ENCODE peak calls at places on chromosomes 3 and 15, in six cellular contexts. One of them, this sample, is unnamed.

GRCh38 chr3:53495518-53496501 is 1.4 kb downstream of the CACNA1D start:
- DNase-seq in NB4: no peak
- DNase-seq in cardiac muscle cell: peak; percentile 46
- DNase-seq in ovary: peak; percentile 22
- DNase-seq in IMR-90: no peak
- DNase-seq in fibroblast of pulmonary artery: no peak
- DNase-seq in this sample: no peak

GRCh38 chr15:75606711-75607684 is 18.5 kb downstream of the SNUPN start:
- DNase-seq in fibroblast of pulmonary artery: no peak
- DNase-seq in ovary: no peak
- DNase-seq in IMR-90: peak; percentile 51
- DNase-seq in NB4: peak; percentile 36
- DNase-seq in cardiac muscle cell: no peak
- DNase-seq in this sample: no peak

GRCh38 chr3:53030864-53031445 is 14.9 kb downstream of the SFMBT1 start:
- DNase-seq in ovary: no peak
- DNase-seq in fibroblast of pulmonary artery: no peak
- DNase-seq in cardiac muscle cell: no peak
- DNase-seq in IMR-90: no peak
- DNase-seq in NB4: no peak
- DNase-seq in this sample: no peak

GRCh38 chr15:60038111-60038521 is 34.0 kb downstream of the FOXB1 start:
- DNase-seq in fibroblast of pulmonary artery: no peak
- DNase-seq in IMR-90: no peak
- DNase-seq in cardiac muscle cell: no peak
- DNase-seq in NB4: no peak
- DNase-seq in ovary: no peak
- DNase-seq in this sample: no peak

GRCh38 chr3:6825527-6825926 is 35.4 kb upstream of the GRM7 start:
- DNase-seq in cardiac muscle cell: no peak
- DNase-seq in IMR-90: no peak
- DNase-seq in fibroblast of pulmonary artery: no peak
- DNase-seq in NB4: no peak
- DNase-seq in ovary: no peak
- DNase-seq in this sample: no peak

GRCh38 chr15:72706266-72706665 is 20.3 kb downstream of the BBS4 start:
- DNase-seq in IMR-90: peak; percentile 59
- DNase-seq in fibroblast of pulmonary artery: no peak
- DNase-seq in ovary: no peak
- DNase-seq in cardiac muscle cell: no peak
- DNase-seq in NB4: peak; percentile 12
- DNase-seq in this sample: no peak

GRCh38 chr15:67869700-67870099 is 29.9 kb upstream of the RNU6-1 start:
- DNase-seq in ovary: no peak
- DNase-seq in cardiac muscle cell: no peak
- DNase-seq in fibroblast of pulmonary artery: no peak
- DNase-seq in NB4: no peak
- DNase-seq in IMR-90: no peak
- DNase-seq in this sample: no peak

GRCh38 chr3:51333021-51333420 is 52.1 kb upstream of the MANF start:
- DNase-seq in ovary: no peak
- DNase-seq in cardiac muscle cell: no peak
- DNase-seq in NB4: no peak
- DNase-seq in IMR-90: no peak
- DNase-seq in fibroblast of pulmonary artery: no peak
- DNase-seq in this sample: no peak

GRCh38 chr3:98518816-98519215 is 3.9 kb downstream of the CLDND1 start:
- DNase-seq in ovary: no peak
- DNase-seq in IMR-90: no peak
- DNase-seq in cardiac muscle cell: no peak
- DNase-seq in NB4: no peak
- DNase-seq in fibroblast of pulmonary artery: no peak
- DNase-seq in this sample: no peak

GRCh38 chr3:9036327-9037112 is 73.2 kb upstream of the RAD18 start:
- DNase-seq in fibroblast of pulmonary artery: peak; percentile 85
- DNase-seq in NB4: no peak
- DNase-seq in ovary: peak; percentile 91
- DNase-seq in cardiac muscle cell: peak; percentile 11
- DNase-seq in IMR-90: peak; percentile 9
- DNase-seq in this sample: peak; percentile 75

GRCh38 chr3:50405249-50405648 is 45.9 kb upstream of the TMEM115 start:
- DNase-seq in fibroblast of pulmonary artery: peak; percentile 23
- DNase-seq in cardiac muscle cell: peak; percentile 86
- DNase-seq in ovary: no peak
- DNase-seq in IMR-90: peak; percentile 10
- DNase-seq in NB4: peak; percentile 45
- DNase-seq in this sample: peak; percentile 8

GRCh38 chr15:74727727-74728126 is 2.4 kb upstream of the CYP1A1 start:
- DNase-seq in ovary: no peak
- DNase-seq in cardiac muscle cell: peak; percentile 23
- DNase-seq in fibroblast of pulmonary artery: no peak
- DNase-seq in NB4: no peak
- DNase-seq in IMR-90: no peak
- DNase-seq in this sample: no peak

GRCh38 chr15:53256043-53256442 is 465.9 kb upstream of the ONECUT1 start:
- DNase-seq in fibroblast of pulmonary artery: no peak
- DNase-seq in IMR-90: no peak
- DNase-seq in cardiac muscle cell: no peak
- DNase-seq in ovary: no peak
- DNase-seq in NB4: no peak
- DNase-seq in this sample: no peak

GRCh38 chr3:39180183-39180545 is 12.2 kb downstream of the XIRP1 start:
- DNase-seq in fibroblast of pulmonary artery: no peak
- DNase-seq in ovary: no peak
- DNase-seq in NB4: no peak
- DNase-seq in cardiac muscle cell: no peak
- DNase-seq in IMR-90: no peak
- DNase-seq in this sample: no peak

GRCh38 chr3:39177708-39178332 is 14.6 kb downstream of the XIRP1 start:
- DNase-seq in cardiac muscle cell: peak; percentile 67
- DNase-seq in ovary: peak; percentile 87
- DNase-seq in fibroblast of pulmonary artery: peak; percentile 99
- DNase-seq in IMR-90: peak; percentile 97
- DNase-seq in NB4: peak; percentile 78
- DNase-seq in this sample: peak; percentile 99

GRCh38 chr3:39180546-39181346 is 11.6 kb downstream of the XIRP1 start:
- DNase-seq in cardiac muscle cell: peak; percentile 97
- DNase-seq in fibroblast of pulmonary artery: peak; percentile 85
- DNase-seq in NB4: peak; percentile 83
- DNase-seq in ovary: peak; percentile 92
- DNase-seq in IMR-90: peak; percentile 54
- DNase-seq in this sample: peak; percentile 92

GRCh38 chr3:39176025-39176714 is 16.2 kb downstream of the XIRP1 start:
- DNase-seq in NB4: no peak
- DNase-seq in IMR-90: no peak
- DNase-seq in ovary: no peak
- DNase-seq in cardiac muscle cell: no peak
- DNase-seq in fibroblast of pulmonary artery: no peak
- DNase-seq in this sample: no peak

DNA sequence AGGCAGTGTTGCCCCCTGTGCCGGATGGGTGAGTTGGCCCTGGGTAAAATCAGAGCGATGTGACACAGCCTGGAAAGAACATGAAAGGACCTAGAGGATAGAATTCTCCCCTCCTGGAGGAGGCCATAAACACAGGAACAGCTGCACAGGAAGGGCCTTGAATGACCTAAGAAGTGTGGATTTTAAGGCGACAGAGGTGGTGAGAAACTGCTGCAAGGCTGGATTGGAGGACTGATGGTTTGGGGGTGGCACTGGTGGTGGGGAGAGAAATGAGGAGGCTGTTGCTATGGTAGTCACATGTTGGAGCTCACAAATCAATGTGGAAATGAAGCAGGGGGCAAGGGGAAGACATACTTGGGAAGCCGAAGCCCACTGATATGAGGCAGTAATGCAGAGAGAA is 13.8 kb downstream of the XIRP1 start:
- DNase-seq in ovary: no peak
- DNase-seq in fibroblast of pulmonary artery: peak; percentile 63
- DNase-seq in cardiac muscle cell: no peak
- DNase-seq in NB4: no peak
- DNase-seq in IMR-90: peak; percentile 77
- DNase-seq in this sample: peak; percentile 62
- H3K4me3 ChIP-seq in ovary: no peak overlapping the region
- H3K4me3 ChIP-seq in fibroblast of pulmonary artery: peak overlapping the region; percentile 41
- H3K4me3 ChIP-seq in cardiac muscle cell: peak overlapping the region; percentile 29
- H3K4me3 ChIP-seq in NB4: peak overlapping the region; percentile 56
- H3K4me3 ChIP-seq in IMR-90: no peak overlapping the region
- H3K4me3 ChIP-seq in this sample: no peak overlapping the region

DNA sequence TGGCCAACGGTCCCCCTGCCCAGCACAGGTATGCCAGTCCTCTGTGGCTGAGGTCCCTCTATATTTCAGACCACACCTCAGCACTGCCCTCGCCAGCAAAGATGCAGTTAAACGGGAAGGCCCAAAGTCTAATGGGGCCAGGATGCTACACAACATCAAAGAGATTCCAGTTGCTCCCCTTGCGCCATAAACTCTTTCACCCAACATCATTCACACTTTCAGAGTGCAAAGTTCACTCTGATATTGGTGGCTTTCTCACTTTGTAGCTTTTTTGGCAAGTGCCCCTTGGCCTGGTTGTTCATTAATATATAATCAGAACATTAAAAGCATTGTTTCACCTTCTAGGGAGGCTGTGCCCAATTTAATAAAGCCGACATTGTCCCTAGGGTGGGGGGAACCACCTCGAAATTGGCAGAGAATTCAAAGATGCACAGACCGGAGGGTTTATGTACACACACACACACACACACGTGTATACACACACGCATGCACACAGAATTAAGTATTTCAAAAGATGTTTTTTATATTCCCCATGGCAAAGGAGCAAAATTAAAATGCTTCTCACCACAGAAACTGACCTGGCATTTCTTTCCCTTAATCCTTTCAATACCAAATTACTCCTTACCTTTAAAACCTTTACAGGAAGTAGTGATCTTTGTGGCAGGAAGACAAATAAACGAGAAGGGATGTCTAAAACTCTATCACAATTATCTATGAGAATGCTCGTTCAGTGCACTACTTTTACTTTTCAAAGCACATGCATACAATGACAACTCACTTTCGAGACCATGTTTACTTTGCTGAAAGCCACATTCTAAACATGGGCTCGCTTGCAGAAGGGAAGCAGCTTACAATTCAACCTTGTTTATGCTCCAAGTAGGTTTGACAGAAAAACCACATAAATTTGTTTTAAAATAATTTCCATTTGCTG is 19.5 kb downstream of the LRIG1 start:
- DNase-seq in NB4: no peak
- DNase-seq in cardiac muscle cell: no peak
- DNase-seq in fibroblast of pulmonary artery: no peak
- DNase-seq in ovary: no peak
- DNase-seq in IMR-90: peak; percentile 90
- DNase-seq in this sample: no peak
- H3K4me3 ChIP-seq in NB4: no peak overlapping the region
- H3K4me3 ChIP-seq in cardiac muscle cell: no peak overlapping the region
- H3K4me3 ChIP-seq in fibroblast of pulmonary artery: no peak overlapping the region
- H3K4me3 ChIP-seq in ovary: no peak overlapping the region
- H3K4me3 ChIP-seq in IMR-90: no peak overlapping the region
- H3K4me3 ChIP-seq in this sample: no peak overlapping the region

GRCh38 chr3:186241910-186242821 is 119.9 kb downstream of the DGKG start:
- DNase-seq in NB4: peak; percentile 93
- DNase-seq in cardiac muscle cell: peak; percentile 67
- DNase-seq in ovary: no peak
- DNase-seq in fibroblast of pulmonary artery: peak; percentile 75
- DNase-seq in IMR-90: peak; percentile 82
- DNase-seq in this sample: peak; percentile 74
- H3K4me3 ChIP-seq in NB4: peak overlapping the region; percentile 56
- H3K4me3 ChIP-seq in cardiac muscle cell: no peak overlapping the region
- H3K4me3 ChIP-seq in ovary: no peak overlapping the region
- H3K4me3 ChIP-seq in fibroblast of pulmonary artery: peak overlapping the region; percentile 24
- H3K4me3 ChIP-seq in IMR-90: no peak overlapping the region
- H3K4me3 ChIP-seq in this sample: no peak overlapping the region

DNA sequence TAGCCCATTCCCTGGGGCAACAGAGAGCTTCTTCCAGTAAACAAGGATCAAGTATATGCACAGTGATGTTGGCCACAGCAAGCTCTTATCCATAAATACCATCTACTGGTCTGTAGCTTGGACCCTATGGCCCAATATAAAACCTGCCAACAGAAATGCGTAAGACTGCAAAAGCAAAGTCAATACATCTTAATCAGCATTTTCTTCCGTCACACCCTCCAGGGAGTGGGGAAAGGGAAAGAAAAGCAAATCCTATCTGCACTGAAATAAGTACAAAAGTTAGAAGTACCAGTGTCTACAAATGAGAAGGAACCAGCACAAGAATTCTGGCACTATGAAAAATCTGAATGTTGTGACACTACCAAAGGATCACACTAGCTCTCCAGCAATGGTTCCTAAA is 1082.2 kb downstream of the ZPLD1 start:
- DNase-seq in fibroblast of pulmonary artery: no peak
- DNase-seq in NB4: no peak
- DNase-seq in cardiac muscle cell: no peak
- DNase-seq in ovary: no peak
- DNase-seq in IMR-90: no peak
- DNase-seq in this sample: no peak
- H3K4me3 ChIP-seq in fibroblast of pulmonary artery: no peak overlapping the region
- H3K4me3 ChIP-seq in NB4: no peak overlapping the region
- H3K4me3 ChIP-seq in cardiac muscle cell: no peak overlapping the region
- H3K4me3 ChIP-seq in ovary: no peak overlapping the region
- H3K4me3 ChIP-seq in IMR-90: no peak overlapping the region
- H3K4me3 ChIP-seq in this sample: no peak overlapping the region

DNA sequence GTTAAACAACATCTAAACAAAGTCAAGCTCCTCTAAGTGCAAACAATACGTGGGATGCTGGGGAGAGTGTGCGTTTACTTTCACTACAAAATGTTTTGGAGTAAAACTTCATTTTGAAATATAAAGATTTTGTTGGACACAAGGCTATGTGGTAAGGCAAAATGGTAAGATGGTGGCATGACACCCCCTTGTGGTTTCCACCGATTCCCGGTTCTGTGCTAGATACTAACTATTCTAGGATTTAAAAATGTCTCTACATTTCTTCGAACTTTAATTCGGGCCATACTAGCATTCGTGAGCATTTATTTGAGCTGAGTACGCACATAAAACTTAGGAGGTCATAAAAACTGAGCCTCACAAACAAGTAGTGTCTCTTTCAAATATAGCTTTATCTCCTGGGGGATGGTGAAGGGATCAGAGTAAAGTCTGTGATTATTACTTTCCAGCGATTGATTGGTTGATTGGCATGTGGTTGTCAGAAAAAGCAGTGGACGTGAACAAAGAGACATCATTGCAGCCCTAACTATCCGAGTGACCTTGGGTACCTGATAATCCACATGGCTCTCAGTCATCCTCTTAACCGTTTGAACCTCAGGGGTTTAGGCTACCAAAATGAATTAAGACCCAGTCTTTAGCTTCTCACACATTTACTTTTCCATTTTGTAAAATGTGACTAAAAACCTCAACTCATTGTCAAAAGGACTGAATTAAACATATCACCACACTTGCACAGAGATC is 1.1 kb upstream of the ZNF639 start:
- DNase-seq in NB4: peak; percentile 61
- DNase-seq in ovary: no peak
- DNase-seq in fibroblast of pulmonary artery: peak; percentile 72
- DNase-seq in IMR-90: peak; percentile 63
- DNase-seq in cardiac muscle cell: peak; percentile 19
- DNase-seq in this sample: peak; percentile 64
- H3K4me3 ChIP-seq in NB4: peak overlapping the region; percentile 60
- H3K4me3 ChIP-seq in ovary: peak overlapping the region; percentile 77
- H3K4me3 ChIP-seq in fibroblast of pulmonary artery: peak overlapping the region; percentile 88
- H3K4me3 ChIP-seq in IMR-90: peak overlapping the region; percentile 97
- H3K4me3 ChIP-seq in cardiac muscle cell: no peak overlapping the region
- H3K4me3 ChIP-seq in this sample: peak overlapping the region; percentile 86